ENCODE peak calls at places on chromosomes 13 and 19, in eight cellular contexts. Y is effector memory CD4-positive, alpha-beta T cell; O is CD4-positive, alpha-beta memory T cell; W is thoracic aorta; Q is thyroid gland; Z is lower lobe of right lung; B is OCI-LY7; C is CD4-positive, alpha-beta T cell. I is an unnamed sample.

GRCh38 chr13:107099661-107100060 is 531.7 kb upstream of the ARGLU1 start:
- DNase-seq in Q (no peak), Z (no peak), Y (no peak), W (no peak), O (no peak), B (no peak), C (no peak), I (no peak)

GRCh38 chr13:65679240-65679639 is 1550.9 kb downstream of the PCDH9 start:
- DNase-seq in Q (no peak), Y (no peak), O (no peak), C (no peak), B (no peak), W (no peak), Z (no peak), I (no peak)

GRCh38 chr19:49515767-49516166 is 3.3 kb downstream of the FCGRT start:
- DNase-seq in Y (no peak), W (no peak), Z (peak), O (no peak), C (no peak), B (peak), Q (no peak), I (no peak)

GRCh38 chr19:1453525-1454371 is 3.8 kb downstream of the APC2 start:
- DNase-seq in Z (no peak), O (no peak), C (no peak), Q (no peak), W (no peak), Y (no peak), B (no peak), I (no peak)

GRCh38 chr19:4694211-4694987 is 24.3 kb upstream of the MYDGF start:
- DNase-seq in Y (no peak), C (no peak), Z (no peak), O (no peak), Q (peak), W (no peak), B (no peak), I (peak)

GRCh38 chr19:2034729-2035589 is 16.1 kb downstream of the MKNK2 start:
- DNase-seq in O (peak), Z (peak), B (peak), Q (peak), Y (peak), C (peak), W (no peak), I (no peak)

GRCh38 chr13:20720499-20720898 is 17.0 kb downstream of the IL17D start:
- DNase-seq in C (no peak), Z (no peak), O (no peak), B (no peak), Q (no peak), W (no peak), Y (no peak), I (no peak)

GRCh38 chr13:22496803-22497508 is 683.8 kb upstream of the SGCG start:
- DNase-seq in Z (no peak), W (no peak), B (no peak), O (no peak), Q (no peak), C (no peak), Y (no peak), I (no peak)

DNA sequence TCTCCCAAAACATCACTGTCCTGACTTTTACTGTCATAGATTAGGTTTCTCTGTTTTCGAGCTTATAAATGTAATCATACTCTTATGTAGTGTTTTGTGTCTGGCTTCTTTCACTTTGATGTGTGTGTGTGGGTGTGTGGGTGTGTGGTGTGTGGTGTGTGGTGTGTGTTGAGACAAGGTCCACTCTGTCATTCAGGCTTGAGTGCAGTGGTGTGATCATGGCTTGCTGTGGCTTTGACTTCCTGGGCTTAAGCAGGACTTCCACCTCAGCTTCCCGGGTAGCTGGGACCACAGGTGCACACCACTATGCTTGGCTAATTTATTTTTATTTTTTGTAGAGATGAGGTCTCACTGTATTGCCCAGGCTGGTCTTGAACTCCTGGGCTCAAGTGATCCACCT is 59.6 kb downstream of the PDS5B start:
- DNase-seq in C (no peak), O (no peak), W (no peak), Q (no peak), B (peak), Z (no peak), Y (no peak), I (no peak)
- H3K27ac ChIP-seq in C (no peak), O (no peak), W (no peak), Q (no peak), B (no peak), Z (no peak), Y (no peak), I (no peak)

DNA sequence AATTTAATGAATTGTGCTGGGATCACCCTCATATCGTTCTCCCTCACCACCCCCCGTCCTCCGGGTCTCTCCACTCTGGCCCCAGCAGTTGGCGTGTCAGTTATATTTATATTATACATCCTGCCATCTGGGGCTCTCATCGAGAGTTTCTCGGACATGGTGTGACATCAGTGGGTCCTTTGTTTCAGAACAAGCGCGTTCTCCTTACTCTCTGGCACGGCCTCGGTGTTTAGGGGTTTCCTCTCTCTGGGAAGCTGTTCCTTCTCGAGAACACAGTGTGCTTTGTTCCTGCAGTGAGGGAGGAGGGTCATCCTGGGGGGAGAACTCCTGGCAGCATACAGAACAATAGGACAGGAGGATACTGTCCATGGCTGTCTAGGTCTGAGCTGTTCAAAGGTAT is 9.8 kb upstream of the MCF2L start:
- DNase-seq in Q (no peak), W (no peak), Y (no peak), O (no peak), C (no peak), B (no peak), Z (no peak), I (no peak)
- H3K27ac ChIP-seq in Q (peak), W (no peak), Y (no peak), O (no peak), C (no peak), B (no peak), Z (peak), I (no peak)

GRCh38 chr13:110342474-110342873 is 35.4 kb downstream of the COL4A2 start:
- DNase-seq in O (no peak), Y (no peak), W (no peak), B (no peak), Z (no peak), Q (no peak), C (no peak), I (no peak)

GRCh38 chr13:110341445-110342247 is 34.6 kb downstream of the COL4A2 start:
- DNase-seq in Y (no peak), Q (peak), B (peak), O (no peak), Z (no peak), W (no peak), C (no peak), I (no peak)

GRCh38 chr13:110345266-110345665 is 38.2 kb downstream of the COL4A2 start:
- DNase-seq in Y (no peak), Q (no peak), C (no peak), Z (no peak), W (no peak), O (no peak), B (no peak), I (no peak)

GRCh38 chr13:110344320-110344719 is 37.2 kb downstream of the COL4A2 start:
- DNase-seq in Y (no peak), O (no peak), W (no peak), Q (no peak), B (no peak), Z (no peak), C (no peak), I (no peak)

DNA sequence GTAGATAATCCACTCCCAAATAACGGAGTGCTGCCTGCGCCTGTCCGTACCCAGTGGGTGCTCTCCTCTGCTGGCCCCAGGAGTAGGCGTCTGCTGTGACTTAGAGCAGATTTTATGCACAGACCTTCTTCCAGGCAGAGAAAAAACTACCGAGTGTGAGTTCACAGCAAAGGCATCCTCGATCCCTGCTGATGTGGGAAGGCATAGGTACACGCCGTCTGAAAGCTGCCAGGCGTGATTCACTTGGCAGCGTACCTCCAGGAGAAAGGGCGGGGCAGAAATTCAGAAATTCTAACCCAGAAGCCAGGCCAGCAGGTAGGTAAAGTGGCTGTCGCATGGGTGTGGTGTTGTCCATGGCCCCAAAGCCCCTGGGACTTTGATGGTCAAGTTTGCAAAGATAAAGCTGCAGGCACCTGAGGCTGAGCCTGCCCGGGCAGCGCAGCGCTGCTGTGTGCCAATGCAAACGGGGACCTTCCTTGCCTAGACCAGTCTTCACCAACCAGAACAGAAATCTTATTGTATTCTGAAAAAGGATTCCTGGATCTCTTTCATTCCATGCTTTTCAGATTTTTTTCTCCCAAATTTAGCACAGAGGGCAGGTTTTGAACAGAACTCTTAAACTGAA is 36.3 kb downstream of the COL4A2 start:
- DNase-seq in Y (no peak), Q (no peak), Z (no peak), C (no peak), O (no peak), B (no peak), W (no peak), I (peak)
- H3K27ac ChIP-seq in Y (no peak), Q (peak), Z (peak), C (no peak), O (no peak), B (no peak), W (peak), I (peak)

GRCh38 chr19:28884786-28885476 is 328.0 kb downstream of the UQCRFS1 start:
- DNase-seq in W (no peak), C (no peak), Z (no peak), B (no peak), Q (no peak), O (no peak), Y (no peak), I (no peak)
- H3K27ac ChIP-seq in W (no peak), C (no peak), Z (no peak), B (no peak), Q (no peak), O (no peak), Y (no peak), I (no peak)

DNA sequence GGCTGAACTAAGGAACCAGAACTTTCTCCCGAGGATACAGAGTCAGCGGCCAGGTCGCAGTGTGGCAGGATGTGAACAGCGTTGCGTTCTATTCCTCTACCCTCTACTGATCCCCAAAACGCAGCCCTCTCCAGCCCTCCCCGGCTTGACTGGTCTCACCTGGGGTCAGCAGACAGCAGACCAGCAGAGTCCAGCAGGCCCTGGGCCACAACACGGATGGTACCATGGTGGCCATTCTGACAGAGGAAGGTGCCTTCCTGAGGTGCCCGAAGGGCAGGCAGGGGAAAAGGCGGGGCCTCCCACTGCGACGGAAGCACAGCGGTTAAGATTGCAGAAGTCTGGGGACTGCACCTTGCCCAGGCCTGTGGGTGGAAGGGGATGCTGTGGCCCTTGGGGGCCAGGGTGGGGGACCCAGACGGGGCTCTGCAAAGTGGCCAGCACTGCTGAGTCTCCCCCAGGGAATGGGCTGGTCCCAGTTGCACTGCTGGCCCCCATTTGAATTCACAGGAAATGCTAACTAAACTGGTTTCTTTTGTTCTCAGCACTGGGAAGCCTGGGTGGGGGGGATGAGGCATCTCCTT is at the start of gene ICAM3:
- DNase-seq in Y (peak), B (peak), Q (no peak), C (peak), Z (peak), W (no peak), O (peak), I (no peak)
- H3K27ac ChIP-seq in Y (peak), B (peak), Q (no peak), C (peak), Z (peak), W (no peak), O (peak), I (no peak)

DNA sequence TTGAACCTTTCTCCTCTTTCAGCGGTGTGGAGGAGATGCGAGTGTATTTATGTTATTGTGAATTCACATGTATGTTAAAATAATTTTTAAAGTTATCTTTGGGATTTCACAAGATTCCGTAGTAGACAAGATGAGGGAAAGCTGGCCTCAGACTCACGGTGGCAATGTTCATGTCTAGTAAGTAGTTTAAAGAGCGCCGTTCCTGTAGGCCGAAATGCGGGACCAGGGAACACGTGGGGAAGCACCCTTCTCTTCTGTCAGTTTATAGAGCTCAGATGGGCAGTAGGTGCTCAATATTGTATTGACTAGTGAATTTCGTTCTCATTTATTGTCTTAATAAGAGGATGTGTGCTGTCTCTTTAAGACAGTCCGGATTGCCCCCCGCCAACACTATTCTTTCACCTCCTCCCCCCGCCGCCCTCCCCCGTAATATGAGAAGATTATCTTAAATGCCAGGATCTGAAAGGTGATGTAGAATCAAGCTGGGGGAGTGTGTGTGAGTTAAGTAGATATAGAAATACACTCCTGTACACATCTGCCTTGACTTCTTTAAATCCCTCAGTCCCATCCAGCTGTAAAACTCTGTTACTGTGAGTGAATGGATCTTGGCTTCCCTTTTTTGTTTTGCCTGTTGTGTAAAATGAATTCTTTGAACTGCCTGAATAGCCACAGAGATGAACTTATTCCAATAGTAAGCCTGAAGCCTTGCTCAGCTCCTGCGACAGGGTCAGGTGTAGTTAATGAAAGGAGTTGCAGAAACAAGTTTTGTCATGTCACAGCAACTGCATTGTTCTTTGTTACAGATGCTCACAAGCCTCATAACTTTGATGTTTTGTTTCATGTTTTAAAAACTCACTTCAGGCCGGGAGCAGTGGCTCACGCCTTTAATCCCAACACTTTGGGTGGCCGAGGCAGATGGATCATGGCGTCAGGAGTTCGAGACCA is 1.2 kb downstream of the LAMP1 start:
- DNase-seq in W (no peak), Z (no peak), Y (no peak), B (no peak), Q (no peak), C (no peak), O (no peak), I (no peak)
- H3K27ac ChIP-seq in W (peak), Z (peak), Y (peak), B (no peak), Q (peak), C (peak), O (peak), I (peak)

I was measured in epithelial cell of prostate.